ENCODE peak calls at places on chromosomes 12 and 14, in eight cellular contexts. G is SHP77 treated with DMSO at 0.1 percent for 48 hours; R is amniotic epithelial cell; S is stimulated activated CD4-positive, alpha-beta T cell treated with anti-CD3 and anti-CD28 coated beads, Interleukin-4, amount 100 ng/mL, for 48 hours; J is lower leg skin; T is NCI-H345; P is HT1080; I is iPS-NIHi11. F is an unnamed sample.

GRCh38 chr12:26219736-26220135 is 24.4 kb downstream of the SSPN start:
- DNase-seq in G (no peak), R (no peak), S (no peak), J (no peak), T (no peak), P (no peak), I (no peak), F (no peak)

GRCh38 chr14:102525213-102526143 is 15.9 kb upstream of the ANKRD9 start:
- DNase-seq in G (no peak), R (peak), S (no peak), J (no peak), T (peak), P (peak), I (peak), F (peak)

GRCh38 chr12:41293011-41293410 is 104.9 kb downstream of the PDZRN4 start:
- DNase-seq in G (no peak), R (no peak), S (no peak), J (no peak), T (no peak), P (peak), I (no peak), F (no peak)

GRCh38 chr14:102140750-102141145 is 1.1 kb downstream of the WDR20 start:
- DNase-seq in G (no peak), R (no peak), S (no peak), J (no peak), T (no peak), P (no peak), I (no peak), F (no peak)

GRCh38 chr14:104798300-104799238 is 2.3 kb upstream of the ZBTB42 start:
- DNase-seq in G (no peak), R (no peak), S (no peak), J (no peak), T (no peak), P (no peak), I (no peak), F (no peak)

GRCh38 chr14:82047777-82048470 is 514.3 kb upstream of the SEL1L start:
- DNase-seq in G (no peak), R (no peak), S (no peak), J (no peak), T (no peak), P (no peak), I (no peak), F (no peak)

GRCh38 chr14:60204843-60205774 is 39.9 kb upstream of the DHRS7 start:
- DNase-seq in G (no peak), R (no peak), S (no peak), J (no peak), T (no peak), P (no peak), I (no peak), F (no peak)

GRCh38 chr12:103517161-103517560 is 21.4 kb upstream of the C12orf42 start:
- DNase-seq in G (no peak), R (no peak), S (no peak), J (no peak), T (no peak), P (peak), I (no peak), F (no peak)

GRCh38 chr14:71739273-71739990 is 192.8 kb upstream of the RGS6 start:
- DNase-seq in G (no peak), R (peak), S (no peak), J (no peak), T (no peak), P (peak), I (peak), F (no peak)

GRCh38 chr14:101227611-101228594 is 324.4 kb upstream of the RTL1 start:
- DNase-seq in G (no peak), R (no peak), S (no peak), J (no peak), T (no peak), P (no peak), I (no peak), F (no peak)

GRCh38 chr14:73823339-73823885 is 28.2 kb upstream of the PTGR2 start:
- DNase-seq in G (no peak), R (no peak), S (no peak), J (no peak), T (no peak), P (no peak), I (no peak), F (no peak)

GRCh38 chr12:117143008-117143532 is 43.9 kb upstream of the TESC start:
- DNase-seq in G (no peak), R (peak), S (no peak), J (no peak), T (peak), P (no peak), I (no peak), F (no peak)

GRCh38 chr14:91398192-91398591 is 19.4 kb downstream of the CCDC88C start:
- DNase-seq in G (no peak), R (no peak), S (no peak), J (no peak), T (no peak), P (no peak), I (no peak), F (no peak)

GRCh38 chr14:24984846-24985589 is 64.9 kb downstream of the STXBP6 start:
- DNase-seq in G (no peak), R (peak), S (no peak), J (no peak), T (peak), P (no peak), I (peak), F (no peak)

F was measured in HL-60.